ENCODE peak calls at places on chromosome 11, in six cellular contexts. One of them, this sample, is unnamed.

GRCh38 chr11:47004595-47005033 is 68.1 kb downstream of the CSTPP1 start:
- DNase-seq in RWPE1: no peak
- DNase-seq in heart left ventricle: peak; percentile 89
- DNase-seq in tibial artery: peak; percentile 81
- DNase-seq in brain microvascular endothelial cell: peak; percentile 96
- DNase-seq in Calu3: peak; percentile 20
- DNase-seq in this sample: peak; percentile 68

GRCh38 chr11:76620471-76620870 is 50.1 kb downstream of the LRRC32 start:
- DNase-seq in Calu3: no peak
- DNase-seq in RWPE1: no peak
- DNase-seq in heart left ventricle: no peak
- DNase-seq in tibial artery: no peak
- DNase-seq in brain microvascular endothelial cell: peak; percentile 62
- DNase-seq in this sample: no peak

GRCh38 chr11:36564376-36565032 is 3.3 kb upstream of the RAG1 start:
- DNase-seq in tibial artery: peak; percentile 43
- DNase-seq in heart left ventricle: peak; percentile 47
- DNase-seq in brain microvascular endothelial cell: peak; percentile 53
- DNase-seq in Calu3: peak; percentile 40
- DNase-seq in RWPE1: peak; percentile 30
- DNase-seq in this sample: peak; percentile 17

GRCh38 chr11:64340671-64341335 is 799 bp downstream of the CCDC88B start:
- DNase-seq in heart left ventricle: peak; percentile 64
- DNase-seq in brain microvascular endothelial cell: no peak
- DNase-seq in RWPE1: no peak
- DNase-seq in tibial artery: no peak
- DNase-seq in Calu3: no peak
- DNase-seq in this sample: no peak

GRCh38 chr11:129278586-129279319 is 86.6 kb upstream of the ARHGAP32 start:
- DNase-seq in Calu3: peak; percentile 30
- DNase-seq in tibial artery: no peak
- DNase-seq in brain microvascular endothelial cell: no peak
- DNase-seq in RWPE1: peak; percentile 18
- DNase-seq in heart left ventricle: no peak
- DNase-seq in this sample: no peak

GRCh38 chr11:22337571-22338464 is at the start of gene SLC17A6:
- DNase-seq in RWPE1: peak; percentile 42
- DNase-seq in tibial artery: no peak
- DNase-seq in brain microvascular endothelial cell: peak; percentile 7
- DNase-seq in heart left ventricle: no peak
- DNase-seq in Calu3: peak; percentile 32
- DNase-seq in this sample: no peak

GRCh38 chr11:94823127-94823732 is 55.1 kb downstream of the AMOTL1 start:
- DNase-seq in tibial artery: no peak
- DNase-seq in RWPE1: no peak
- DNase-seq in heart left ventricle: no peak
- DNase-seq in Calu3: no peak
- DNase-seq in brain microvascular endothelial cell: no peak
- DNase-seq in this sample: no peak

GRCh38 chr11:78019808-78020207 is 3.3 kb downstream of the KCTD14 start:
- DNase-seq in heart left ventricle: no peak
- DNase-seq in Calu3: no peak
- DNase-seq in tibial artery: no peak
- DNase-seq in RWPE1: peak; percentile 37
- DNase-seq in brain microvascular endothelial cell: no peak
- DNase-seq in this sample: no peak

GRCh38 chr11:104033134-104033533 is 3.3 kb upstream of the DDI1 start:
- DNase-seq in tibial artery: peak; percentile 22
- DNase-seq in heart left ventricle: no peak
- DNase-seq in Calu3: peak; percentile 7
- DNase-seq in brain microvascular endothelial cell: peak; percentile 73
- DNase-seq in RWPE1: peak; percentile 73
- DNase-seq in this sample: no peak

GRCh38 chr11:61949169-61950034 is 749 bp upstream of the BEST1 start:
- DNase-seq in tibial artery: peak; percentile 89
- DNase-seq in RWPE1: peak; percentile 74
- DNase-seq in brain microvascular endothelial cell: peak; percentile 94
- DNase-seq in heart left ventricle: peak; percentile 80
- DNase-seq in Calu3: peak; percentile 63
- DNase-seq in this sample: peak; percentile 79

GRCh38 chr11:27705873-27706820 is 5.9 kb upstream of the BDNF start:
- DNase-seq in Calu3: peak; percentile 44
- DNase-seq in heart left ventricle: no peak
- DNase-seq in tibial artery: no peak
- DNase-seq in brain microvascular endothelial cell: no peak
- DNase-seq in RWPE1: peak; percentile 46
- DNase-seq in this sample: no peak

GRCh38 chr11:67031791-67032561 is 9.0 kb downstream of the SYT12 start:
- DNase-seq in Calu3: no peak
- DNase-seq in tibial artery: no peak
- DNase-seq in RWPE1: no peak
- DNase-seq in brain microvascular endothelial cell: peak; percentile 71
- DNase-seq in heart left ventricle: no peak
- DNase-seq in this sample: no peak

GRCh38 chr11:24819863-24820434 is 323.1 kb downstream of the LUZP2 start:
- DNase-seq in heart left ventricle: no peak
- DNase-seq in brain microvascular endothelial cell: no peak
- DNase-seq in RWPE1: no peak
- DNase-seq in Calu3: no peak
- DNase-seq in tibial artery: no peak
- DNase-seq in this sample: no peak

GRCh38 chr11:22432331-22433065 is 94.3 kb downstream of the SLC17A6 start:
- DNase-seq in Calu3: no peak
- DNase-seq in RWPE1: no peak
- DNase-seq in tibial artery: peak; percentile 27
- DNase-seq in brain microvascular endothelial cell: peak; percentile 33
- DNase-seq in heart left ventricle: peak; percentile 48
- DNase-seq in this sample: no peak

GRCh38 chr11:63822438-63822837 is 9.2 kb downstream of the SPINDOC start:
- DNase-seq in RWPE1: no peak
- DNase-seq in brain microvascular endothelial cell: no peak
- DNase-seq in Calu3: no peak
- DNase-seq in heart left ventricle: no peak
- DNase-seq in tibial artery: no peak
- DNase-seq in this sample: no peak

GRCh38 chr11:93842461-93842860 is 8.0 kb downstream of the VSTM5 start:
- DNase-seq in RWPE1: peak; percentile 83
- DNase-seq in brain microvascular endothelial cell: peak; percentile 30
- DNase-seq in heart left ventricle: no peak
- DNase-seq in tibial artery: no peak
- DNase-seq in Calu3: peak; percentile 76
- DNase-seq in this sample: no peak

GRCh38 chr11:125625225-125625593 is 246 bp downstream of the CHEK1 start:
- DNase-seq in tibial artery: no peak
- DNase-seq in brain microvascular endothelial cell: no peak
- DNase-seq in RWPE1: no peak
- DNase-seq in heart left ventricle: no peak
- DNase-seq in Calu3: no peak
- DNase-seq in this sample: no peak

GRCh38 chr11:69939551-69940245 is 120.5 kb upstream of the FGF3 start:
- DNase-seq in heart left ventricle: peak; percentile 88
- DNase-seq in RWPE1: no peak
- DNase-seq in Calu3: no peak
- DNase-seq in brain microvascular endothelial cell: peak; percentile 80
- DNase-seq in tibial artery: peak; percentile 63
- DNase-seq in this sample: no peak

GRCh38 chr11:74849525-74850391 is 99.1 kb downstream of the XRRA1 start:
- DNase-seq in tibial artery: no peak
- DNase-seq in brain microvascular endothelial cell: peak; percentile 72
- DNase-seq in heart left ventricle: peak; percentile 42
- DNase-seq in Calu3: no peak
- DNase-seq in RWPE1: peak; percentile 35
- DNase-seq in this sample: no peak

GRCh38 chr11:76392889-76393288 is 11.8 kb downstream of the GVQW3 start:
- DNase-seq in Calu3: no peak
- DNase-seq in brain microvascular endothelial cell: no peak
- DNase-seq in heart left ventricle: no peak
- DNase-seq in tibial artery: no peak
- DNase-seq in RWPE1: no peak
- DNase-seq in this sample: no peak

GRCh38 chr11:19301336-19301735 is 60.6 kb upstream of the E2F8 start:
- DNase-seq in heart left ventricle: no peak
- DNase-seq in RWPE1: no peak
- DNase-seq in brain microvascular endothelial cell: no peak
- DNase-seq in tibial artery: no peak
- DNase-seq in Calu3: no peak
- DNase-seq in this sample: no peak

GRCh38 chr11:103863497-103863896 is 172.9 kb upstream of the DDI1 start:
- DNase-seq in brain microvascular endothelial cell: peak; percentile 65
- DNase-seq in Calu3: no peak
- DNase-seq in heart left ventricle: no peak
- DNase-seq in tibial artery: no peak
- DNase-seq in RWPE1: no peak
- DNase-seq in this sample: no peak

GRCh38 chr11:132123854-132124835 is 753.7 kb downstream of the NTM start:
- DNase-seq in brain microvascular endothelial cell: no peak
- DNase-seq in Calu3: no peak
- DNase-seq in heart left ventricle: no peak
- DNase-seq in RWPE1: no peak
- DNase-seq in tibial artery: no peak
- DNase-seq in this sample: no peak
- TF ChIP-seq CTCF in brain microvascular endothelial cell: peak; percentile 48
- TF ChIP-seq CTCF in Calu3: no peak
- TF ChIP-seq CTCF in heart left ventricle: no peak
- TF ChIP-seq CTCF in RWPE1: no peak
- TF ChIP-seq CTCF in tibial artery: no peak
- TF ChIP-seq CTCF in this sample: no peak

DNA sequence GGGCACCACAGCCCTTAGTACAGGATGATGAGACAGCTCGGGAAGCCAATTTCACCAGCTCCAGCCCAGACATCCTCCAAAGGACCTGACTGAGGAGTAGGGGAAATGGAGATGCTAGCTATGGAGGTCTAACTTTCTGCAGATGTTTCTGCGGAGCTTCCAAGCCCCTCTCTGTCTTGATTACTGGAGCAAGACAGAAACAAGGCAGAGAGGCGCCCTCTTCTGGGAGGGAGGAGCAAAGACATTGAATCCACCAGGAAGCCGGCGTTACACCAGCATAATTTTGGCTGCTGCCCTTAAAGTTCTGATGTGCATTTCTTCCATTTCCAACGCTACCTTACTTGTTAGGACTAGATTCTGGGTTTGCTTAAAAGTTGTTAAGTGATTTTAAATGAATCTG is 107.3 kb upstream of the HSD17B12 start:
- DNase-seq in RWPE1: no peak
- DNase-seq in brain microvascular endothelial cell: no peak
- DNase-seq in Calu3: peak; percentile 38
- DNase-seq in tibial artery: no peak
- DNase-seq in heart left ventricle: no peak
- DNase-seq in this sample: no peak
- TF ChIP-seq CTCF in RWPE1: peak; percentile 30
- TF ChIP-seq CTCF in brain microvascular endothelial cell: peak; percentile 79
- TF ChIP-seq CTCF in Calu3: peak; percentile 30
- TF ChIP-seq CTCF in tibial artery: no peak
- TF ChIP-seq CTCF in heart left ventricle: peak; percentile 14
- TF ChIP-seq CTCF in this sample: peak; percentile 53

DNA sequence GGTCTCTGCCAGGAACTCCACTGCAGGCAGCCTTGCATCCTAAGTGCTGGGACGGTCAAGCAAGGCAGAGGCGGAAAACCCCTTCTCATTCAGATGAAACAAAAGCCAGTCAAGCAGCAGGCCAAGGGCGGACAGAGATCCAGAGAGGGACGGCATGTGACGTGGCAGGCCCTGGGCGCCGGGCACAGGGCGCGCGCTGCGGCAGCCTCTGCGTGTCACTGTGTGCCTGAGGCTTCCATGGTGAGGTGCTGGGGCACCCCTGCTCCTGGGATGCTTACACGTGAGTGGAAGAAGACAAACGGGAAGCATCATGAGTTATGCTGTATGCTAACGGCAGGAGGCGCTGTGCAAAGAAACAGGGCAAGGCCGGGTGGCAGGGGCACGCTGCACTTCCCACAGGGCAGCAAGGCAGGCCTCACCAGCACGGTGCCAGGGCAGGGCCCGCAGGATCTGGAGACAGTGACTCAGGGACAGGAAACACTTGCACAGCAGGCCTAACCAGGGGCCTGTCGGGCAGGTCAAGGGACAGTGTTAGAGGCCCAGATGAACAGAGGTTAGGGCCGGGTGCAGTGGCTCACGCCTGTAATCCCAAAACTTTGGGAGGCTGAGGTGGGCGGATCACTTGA is 6.1 kb downstream of the TOLLIP start:
- DNase-seq in RWPE1: peak; percentile 20
- DNase-seq in tibial artery: no peak
- DNase-seq in brain microvascular endothelial cell: no peak
- DNase-seq in Calu3: peak; percentile 82
- DNase-seq in heart left ventricle: no peak
- DNase-seq in this sample: peak; percentile 88
- TF ChIP-seq CTCF in RWPE1: no peak
- TF ChIP-seq CTCF in tibial artery: no peak
- TF ChIP-seq CTCF in brain microvascular endothelial cell: peak; percentile 62
- TF ChIP-seq CTCF in Calu3: peak; percentile 80
- TF ChIP-seq CTCF in heart left ventricle: no peak
- TF ChIP-seq CTCF in this sample: peak; percentile 68

GRCh38 chr11:111422494-111423249 is 43.6 kb upstream of the POU2AF1 start:
- DNase-seq in RWPE1: no peak
- DNase-seq in tibial artery: peak; percentile 39
- DNase-seq in heart left ventricle: peak; percentile 47
- DNase-seq in brain microvascular endothelial cell: peak; percentile 32
- DNase-seq in Calu3: peak; percentile 72
- DNase-seq in this sample: no peak
- TF ChIP-seq CTCF in RWPE1: no peak
- TF ChIP-seq CTCF in tibial artery: peak; percentile 79
- TF ChIP-seq CTCF in heart left ventricle: peak; percentile 48
- TF ChIP-seq CTCF in brain microvascular endothelial cell: peak; percentile 82
- TF ChIP-seq CTCF in Calu3: peak; percentile 75
- TF ChIP-seq CTCF in this sample: peak; percentile 90

DNA sequence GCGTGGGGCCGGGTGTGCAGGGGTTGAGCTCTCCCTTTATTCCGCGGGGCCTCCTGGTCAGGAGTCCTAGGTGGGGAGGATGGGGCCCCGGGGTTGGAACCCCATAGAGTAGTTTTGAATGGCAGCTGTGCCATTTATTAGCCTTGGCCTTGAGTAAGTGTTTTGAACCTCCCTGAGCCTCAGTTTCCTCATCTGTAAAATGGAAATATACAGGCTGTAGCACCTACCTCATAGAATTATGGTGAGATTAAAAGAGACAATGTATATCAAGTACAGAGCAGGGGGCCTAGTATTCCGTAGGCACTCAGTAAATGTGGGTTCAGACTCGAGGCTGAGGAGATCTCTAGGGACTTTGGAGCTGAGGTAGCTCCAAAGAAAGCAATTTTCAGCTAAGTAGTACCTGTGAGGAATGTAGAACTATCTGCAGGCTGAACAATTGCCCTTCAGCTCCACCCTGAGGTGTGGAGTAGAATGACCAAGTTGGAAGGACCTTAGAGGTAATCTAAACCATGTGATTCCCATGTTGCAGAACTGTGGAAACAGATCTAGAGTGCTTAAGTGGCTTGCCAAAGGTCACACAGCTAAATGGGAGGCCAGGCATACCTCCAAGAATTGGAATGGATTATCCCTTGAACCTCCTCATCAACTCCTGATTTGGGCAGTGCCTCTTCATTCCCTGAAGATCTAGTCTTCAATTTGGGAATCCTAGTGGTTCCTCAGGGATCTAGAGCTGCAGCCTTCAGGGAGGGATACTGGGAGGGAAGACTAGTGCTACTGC is 675 bp downstream of the PGAP2 start:
- DNase-seq in Calu3: peak; percentile 67
- DNase-seq in brain microvascular endothelial cell: no peak
- DNase-seq in tibial artery: no peak
- DNase-seq in heart left ventricle: no peak
- DNase-seq in RWPE1: peak; percentile 79
- DNase-seq in this sample: peak; percentile 61
- TF ChIP-seq CTCF in Calu3: peak; percentile 27
- TF ChIP-seq CTCF in brain microvascular endothelial cell: peak; percentile 65
- TF ChIP-seq CTCF in tibial artery: no peak
- TF ChIP-seq CTCF in heart left ventricle: no peak
- TF ChIP-seq CTCF in RWPE1: peak; percentile 62
- TF ChIP-seq CTCF in this sample: peak; percentile 73

GRCh38 chr11:15826826-15827225 is 529.5 kb downstream of the SOX6 start:
- DNase-seq in tibial artery: no peak
- DNase-seq in brain microvascular endothelial cell: peak; percentile 17
- DNase-seq in heart left ventricle: peak; percentile 35
- DNase-seq in Calu3: peak; percentile 74
- DNase-seq in RWPE1: peak; percentile 15
- DNase-seq in this sample: no peak
- TF ChIP-seq CTCF in tibial artery: peak; percentile 16
- TF ChIP-seq CTCF in brain microvascular endothelial cell: peak; percentile 74
- TF ChIP-seq CTCF in heart left ventricle: peak; percentile 64
- TF ChIP-seq CTCF in Calu3: peak; percentile 80
- TF ChIP-seq CTCF in RWPE1: no peak
- TF ChIP-seq CTCF in this sample: peak; percentile 69